ENCODE peak calls at places on chromosome 9, in nine cellular contexts. R is heart left ventricle, U is spleen, E is HCT116, L is ovary, J is A549, X is esophagus squamous epithelium, F is IMR-90, T is upper lobe of left lung. W is an unnamed sample.

GRCh38 chr9:120946259-120946658 is 19.7 kb upstream of the TRAF1 start:
- DNase-seq in R (no peak), U (no peak), E (no peak), L (no peak), J (no peak), X (no peak), F (peak), T (no peak), W (no peak)

GRCh38 chr9:38118862-38119435 is 49.9 kb upstream of the SHB start:
- DNase-seq in R (no peak), U (peak), E (no peak), L (no peak), J (no peak), X (no peak), F (no peak), T (no peak), W (no peak)

GRCh38 chr9:36893148-36893547 is 140.9 kb downstream of the PAX5 start:
- DNase-seq in R (no peak), U (no peak), E (no peak), L (no peak), J (no peak), X (no peak), F (no peak), T (no peak), W (no peak)

GRCh38 chr9:97787551-97787950 is 65.5 kb upstream of the FOXE1 start:
- DNase-seq in R (no peak), U (no peak), E (no peak), L (no peak), J (no peak), X (no peak), F (no peak), T (no peak), W (no peak)

GRCh38 chr9:124794902-124795491 is 18.1 kb downstream of the OLFML2A start:
- DNase-seq in R (no peak), U (no peak), E (peak), L (no peak), J (no peak), X (no peak), F (no peak), T (no peak), W (peak)

GRCh38 chr9:6955251-6955921 is 197.6 kb downstream of the KDM4C start:
- DNase-seq in R (no peak), U (no peak), E (no peak), L (no peak), J (no peak), X (no peak), F (peak), T (no peak), W (no peak)

GRCh38 chr9:70578720-70579119 is 164.3 kb upstream of the KLF9 start:
- DNase-seq in R (no peak), U (no peak), E (no peak), L (no peak), J (no peak), X (no peak), F (no peak), T (no peak), W (no peak)

GRCh38 chr9:125889122-125889523 is 141.9 kb downstream of the PBX3 start:
- DNase-seq in R (peak), U (peak), E (no peak), L (peak), J (no peak), X (no peak), F (peak), T (peak), W (no peak)

GRCh38 chr9:12696931-12697622 is 3.9 kb downstream of the TYRP1 start:
- DNase-seq in R (no peak), U (no peak), E (no peak), L (no peak), J (no peak), X (no peak), F (no peak), T (no peak), W (no peak)

GRCh38 chr9:124256517-124257069 is 1.2 kb upstream of the NEK6 start:
- DNase-seq in R (no peak), U (peak), E (no peak), L (no peak), J (no peak), X (no peak), F (peak), T (no peak), W (no peak)

GRCh38 chr9:125651907-125652306 is 55.1 kb downstream of the MAPKAP1 start:
- DNase-seq in R (no peak), U (no peak), E (no peak), L (no peak), J (no peak), X (no peak), F (no peak), T (no peak), W (no peak)

GRCh38 chr9:129077236-129077635 is 3.7 kb upstream of the DOLPP1 start:
- DNase-seq in R (no peak), U (no peak), E (no peak), L (no peak), J (no peak), X (no peak), F (no peak), T (peak), W (no peak)

GRCh38 chr9:124282442-124283231 is 24.9 kb downstream of the NEK6 start:
- DNase-seq in R (peak), U (no peak), E (no peak), L (peak), J (no peak), X (no peak), F (peak), T (peak), W (no peak)

GRCh38 chr9:135492886-135493669 is 7.4 kb upstream of the MRPS2 start:
- DNase-seq in R (no peak), U (peak), E (no peak), L (no peak), J (no peak), X (no peak), F (no peak), T (no peak), W (no peak)

GRCh38 chr9:134034215-134035040 is 9.1 kb downstream of the BRD3OS start:
- DNase-seq in R (no peak), U (peak), E (no peak), L (no peak), J (no peak), X (no peak), F (no peak), T (no peak), W (no peak)

GRCh38 chr9:2047144-2047671 is 32.1 kb downstream of the SMARCA2 start:
- DNase-seq in R (no peak), U (no peak), E (no peak), L (no peak), J (no peak), X (no peak), F (no peak), T (no peak), W (no peak)

GRCh38 chr9:126501383-126502331 is 112.1 kb upstream of the LMX1B start:
- DNase-seq in R (no peak), U (peak), E (no peak), L (no peak), J (no peak), X (no peak), F (no peak), T (no peak), W (no peak)

GRCh38 chr9:107158321-107158720 is 124.8 kb upstream of the RAD23B start:
- DNase-seq in R (no peak), U (no peak), E (peak), L (no peak), J (peak), X (no peak), F (peak), T (no peak), W (no peak)

GRCh38 chr9:92603100-92603499 is 66.8 kb downstream of the IPPK start:
- DNase-seq in R (no peak), U (no peak), E (no peak), L (no peak), J (no peak), X (no peak), F (no peak), T (no peak), W (no peak)

GRCh38 chr9:71253021-71253420 is 131.6 kb upstream of the TRPM3 start:
- DNase-seq in R (no peak), U (no peak), E (no peak), L (no peak), J (no peak), X (no peak), F (no peak), T (no peak), W (no peak)

GRCh38 chr9:98995059-98995665 is 51.5 kb downstream of the COL15A1 start:
- DNase-seq in R (peak), U (no peak), E (no peak), L (no peak), J (no peak), X (no peak), F (no peak), T (peak), W (no peak)

GRCh38 chr9:127734747-127735529 is at the start of gene TOR2A:
- DNase-seq in R (peak), U (peak), E (peak), L (peak), J (peak), X (peak), F (peak), T (peak), W (peak)
- TF ChIP-seq POLR2A in R (peak), U (peak), E (no peak), L (peak), J (peak), X (peak), F (peak), T (peak), W (peak)

GRCh38 chr9:111016046-111017026 is 21.9 kb downstream of the LPAR1 start:
- DNase-seq in R (no peak), U (no peak), E (no peak), L (no peak), J (no peak), X (no peak), F (peak), T (no peak), W (no peak)
- H3K27ac ChIP-seq in R (no peak), U (no peak), E (no peak), L (no peak), J (peak), X (no peak), F (peak), T (no peak), W (no peak)

DNA sequence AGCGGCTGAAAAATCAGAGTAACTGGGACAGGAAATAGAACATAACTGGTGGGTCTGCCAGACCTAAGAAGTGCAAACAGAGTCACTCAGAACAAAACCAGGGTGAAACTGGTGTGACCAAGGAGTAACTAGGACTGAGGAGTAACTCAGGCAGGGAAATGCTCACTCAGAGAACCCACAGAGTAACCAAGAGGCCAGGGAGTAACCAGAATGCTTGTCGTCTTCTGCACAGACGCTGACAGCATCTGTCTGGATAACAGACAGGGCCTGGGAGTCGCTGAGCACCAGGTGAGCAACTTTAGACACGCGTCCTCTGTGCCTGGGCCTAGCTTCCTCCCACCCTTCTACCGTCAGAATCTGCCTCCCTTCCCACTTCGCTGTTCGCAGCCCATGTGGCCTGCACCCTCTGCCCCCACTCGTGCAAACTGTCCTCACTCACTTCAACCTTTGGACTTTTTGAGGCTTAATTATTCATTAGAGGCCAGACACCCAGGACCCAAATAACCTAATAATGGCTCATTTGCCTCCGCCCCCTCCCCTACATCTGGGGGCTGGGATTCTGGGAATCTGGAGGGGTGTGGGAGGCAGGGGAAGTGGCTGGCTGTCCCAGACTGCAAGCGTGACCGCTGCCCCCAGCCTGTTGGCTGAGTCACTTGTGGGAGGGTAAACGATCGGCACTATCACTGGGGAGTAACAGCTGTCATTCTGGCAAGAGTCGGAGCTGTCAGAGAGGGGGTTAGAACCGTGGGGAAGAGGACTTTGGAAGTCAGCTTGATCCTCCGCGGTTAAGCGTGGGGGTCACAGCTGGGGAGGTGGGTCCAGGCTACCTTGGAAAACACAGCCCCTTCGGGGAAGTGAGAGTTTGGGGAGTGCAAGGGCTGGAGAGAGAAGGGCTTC is 638 bp downstream of the AQP3 start:
- DNase-seq in R (peak), U (no peak), E (no peak), L (peak), J (peak), X (no peak), F (peak), T (peak), W (peak)
- TF ChIP-seq POLR2A in R (peak), U (no peak), E (no peak), L (no peak), J (no peak), X (no peak), F (no peak), T (no peak), W (no peak)

GRCh38 chr9:86773437-86773836 is 173.9 kb downstream of the GAS1 start:
- DNase-seq in R (no peak), U (no peak), E (no peak), L (no peak), J (no peak), X (no peak), F (no peak), T (no peak), W (no peak)
- H3K27ac ChIP-seq in R (no peak), U (no peak), E (no peak), L (no peak), J (no peak), X (no peak), F (no peak), T (no peak), W (no peak)

GRCh38 chr9:130237071-130237470 is 28.5 kb upstream of the HMCN2 start:
- DNase-seq in R (no peak), U (no peak), E (no peak), L (no peak), J (no peak), X (no peak), F (no peak), T (no peak), W (no peak)

GRCh38 chr9:130237763-130238524 is 27.6 kb upstream of the HMCN2 start:
- DNase-seq in R (no peak), U (no peak), E (no peak), L (no peak), J (no peak), X (no peak), F (no peak), T (peak), W (no peak)

GRCh38 chr9:130235558-130236435 is 29.8 kb upstream of the HMCN2 start:
- DNase-seq in R (peak), U (peak), E (no peak), L (peak), J (peak), X (no peak), F (peak), T (peak), W (peak)

GRCh38 chr9:130234340-130235260 is 31.0 kb upstream of the HMCN2 start:
- DNase-seq in R (no peak), U (peak), E (no peak), L (no peak), J (no peak), X (no peak), F (peak), T (no peak), W (no peak)

DNA sequence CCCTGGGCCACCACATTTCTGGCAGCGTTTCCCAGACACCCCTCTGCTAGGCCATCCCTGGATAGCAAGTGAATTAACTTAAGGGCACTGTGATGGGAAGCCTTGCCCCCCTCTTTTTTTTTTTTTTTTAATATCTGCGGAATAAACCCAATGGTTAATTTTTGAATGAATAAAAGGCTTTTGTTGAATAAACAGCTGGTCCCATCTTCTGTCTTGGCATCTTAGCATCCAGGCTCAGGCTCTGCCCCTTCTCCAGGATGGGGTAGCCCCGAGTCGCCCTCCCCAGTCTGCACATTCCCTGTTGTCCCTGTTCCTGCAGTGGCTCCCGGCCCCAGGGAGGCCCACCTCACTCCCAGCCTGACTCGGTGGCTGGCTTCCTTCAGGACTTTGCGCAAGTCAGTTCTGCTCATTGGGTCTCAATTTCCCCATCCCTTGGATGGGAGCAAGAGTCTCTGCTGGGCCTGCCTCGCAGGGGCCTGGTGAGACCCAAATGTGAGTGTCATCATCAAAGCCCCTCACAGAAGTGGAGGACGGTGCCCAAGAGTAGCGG is 29.0 kb upstream of the HMCN2 start:
- DNase-seq in R (no peak), U (no peak), E (no peak), L (no peak), J (no peak), X (no peak), F (no peak), T (no peak), W (no peak)
- TF ChIP-seq POLR2A in R (no peak), U (no peak), E (no peak), L (peak), J (no peak), X (no peak), F (no peak), T (no peak), W (no peak)

GRCh38 chr9:132046456-132046855 is 33.2 kb downstream of the MED27 start:
- DNase-seq in R (no peak), U (no peak), E (no peak), L (no peak), J (no peak), X (no peak), F (peak), T (no peak), W (no peak)

GRCh38 chr9:132041825-132042224 is 37.8 kb downstream of the MED27 start:
- DNase-seq in R (no peak), U (no peak), E (no peak), L (no peak), J (no peak), X (no peak), F (no peak), T (no peak), W (no peak)

GRCh38 chr9:132044176-132044880 is 35.3 kb downstream of the MED27 start:
- DNase-seq in R (no peak), U (no peak), E (no peak), L (no peak), J (no peak), X (no peak), F (peak), T (no peak), W (no peak)

GRCh38 chr9:132042324-132042723 is 37.3 kb downstream of the MED27 start:
- DNase-seq in R (no peak), U (no peak), E (peak), L (no peak), J (peak), X (no peak), F (peak), T (no peak), W (no peak)

GRCh38 chr9:132043708-132044107 is 36.0 kb downstream of the MED27 start:
- DNase-seq in R (no peak), U (no peak), E (no peak), L (no peak), J (no peak), X (no peak), F (no peak), T (no peak), W (no peak)
- H3K27ac ChIP-seq in R (no peak), U (no peak), E (no peak), L (no peak), J (peak), X (no peak), F (peak), T (no peak), W (no peak)

DNA sequence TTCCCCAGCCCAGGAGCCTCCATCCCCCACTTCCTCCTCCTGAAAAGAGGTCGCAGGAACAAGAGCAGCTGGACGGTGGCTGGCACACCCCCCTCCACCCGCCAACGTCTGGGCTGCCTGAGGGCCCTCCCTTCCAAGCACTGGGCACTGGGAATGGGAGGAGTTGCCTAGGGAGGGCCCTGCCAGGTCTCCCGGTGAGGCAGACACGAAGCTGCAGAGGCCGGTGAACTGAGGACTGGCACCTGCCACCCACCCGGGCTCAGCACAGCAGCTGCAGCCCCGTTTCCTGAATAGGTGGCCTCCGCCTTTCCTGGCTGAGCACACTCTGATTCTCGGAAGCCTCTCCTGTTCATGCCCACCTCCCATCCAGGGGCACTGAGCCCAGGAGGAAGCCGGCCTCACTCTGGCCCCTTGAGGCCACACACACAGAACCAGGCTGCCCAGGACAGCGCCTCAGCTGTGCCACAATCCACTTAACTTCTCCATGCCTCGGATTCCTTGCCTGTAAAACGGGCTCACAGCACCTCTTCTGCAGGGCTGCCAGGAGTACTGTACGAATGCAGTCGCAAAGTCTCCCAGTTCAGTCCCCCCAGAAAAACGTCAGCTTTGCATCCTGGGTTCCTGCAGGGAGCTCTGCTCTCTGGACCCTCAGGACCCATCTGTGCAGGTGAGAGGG is 1.3 kb downstream of the NPDC1 start:
- DNase-seq in R (no peak), U (no peak), E (no peak), L (no peak), J (no peak), X (no peak), F (no peak), T (peak), W (no peak)
- TF ChIP-seq POLR2A in R (peak), U (no peak), E (no peak), L (no peak), J (no peak), X (no peak), F (no peak), T (no peak), W (no peak)

W was measured in gastrocnemius medialis.